ENCODE peak calls at places on chromosomes 12 and 14, in four cellular contexts. X, L, K and I are unnamed samples.

GRCh38 chr12:54858562-54858961 is 4.2 kb downstream of the MUCL1 start:
- DNase-seq in X (no peak), L (no peak), K (no peak), I (no peak)

GRCh38 chr14:25006961-25007795 is 42.8 kb downstream of the STXBP6 start:
- DNase-seq in X (peak), L (no peak), K (no peak), I (peak)

GRCh38 chr12:104896146-104896545 is 61.9 kb downstream of the SLC41A2 start:
- DNase-seq in X (no peak), L (no peak), K (no peak), I (no peak)

GRCh38 chr12:26854028-26854387 is 21.0 kb upstream of the ITPR2 start:
- DNase-seq in X (no peak), L (no peak), K (no peak), I (no peak)

GRCh38 chr12:62332598-62332997 is 72.4 kb downstream of the USP15 start:
- DNase-seq in X (peak), L (no peak), K (no peak), I (peak)

GRCh38 chr12:117685115-117685926 is 283.5 kb downstream of the KSR2 start:
- DNase-seq in X (no peak), L (peak), K (peak), I (peak)

GRCh38 chr12:14394317-14395058 is 29.0 kb downstream of the ATF7IP start:
- DNase-seq in X (peak), L (peak), K (no peak), I (peak)

GRCh38 chr12:122079038-122079531 is 529 bp downstream of the MLXIP start:
- DNase-seq in X (no peak), L (no peak), K (peak), I (no peak)

GRCh38 chr12:10119072-10119471 is 10.9 kb downstream of the CLEC7A start:
- DNase-seq in X (peak), L (no peak), K (no peak), I (peak)

GRCh38 chr14:93042968-93043940 is 72.5 kb downstream of the ITPK1 start:
- DNase-seq in X (peak), L (no peak), K (no peak), I (no peak)

GRCh38 chr12:3684449-3685051 is 68.4 kb downstream of the CRACR2A start:
- DNase-seq in X (no peak), L (no peak), K (no peak), I (peak)

GRCh38 chr12:12398026-12398859 is 41.4 kb downstream of the BORCS5 start:
- DNase-seq in X (peak), L (no peak), K (no peak), I (peak)

GRCh38 chr14:67493092-67493717 is 4.7 kb upstream of the TMEM229B start:
- DNase-seq in X (no peak), L (no peak), K (no peak), I (no peak)

GRCh38 chr12:113468365-113469223 is 3.1 kb downstream of the LHX5 start:
- DNase-seq in X (no peak), L (peak), K (peak), I (no peak)

GRCh38 chr12:60594035-60594711 is 998.3 kb downstream of the SLC16A7 start:
- DNase-seq in X (no peak), L (no peak), K (no peak), I (no peak)

DNA sequence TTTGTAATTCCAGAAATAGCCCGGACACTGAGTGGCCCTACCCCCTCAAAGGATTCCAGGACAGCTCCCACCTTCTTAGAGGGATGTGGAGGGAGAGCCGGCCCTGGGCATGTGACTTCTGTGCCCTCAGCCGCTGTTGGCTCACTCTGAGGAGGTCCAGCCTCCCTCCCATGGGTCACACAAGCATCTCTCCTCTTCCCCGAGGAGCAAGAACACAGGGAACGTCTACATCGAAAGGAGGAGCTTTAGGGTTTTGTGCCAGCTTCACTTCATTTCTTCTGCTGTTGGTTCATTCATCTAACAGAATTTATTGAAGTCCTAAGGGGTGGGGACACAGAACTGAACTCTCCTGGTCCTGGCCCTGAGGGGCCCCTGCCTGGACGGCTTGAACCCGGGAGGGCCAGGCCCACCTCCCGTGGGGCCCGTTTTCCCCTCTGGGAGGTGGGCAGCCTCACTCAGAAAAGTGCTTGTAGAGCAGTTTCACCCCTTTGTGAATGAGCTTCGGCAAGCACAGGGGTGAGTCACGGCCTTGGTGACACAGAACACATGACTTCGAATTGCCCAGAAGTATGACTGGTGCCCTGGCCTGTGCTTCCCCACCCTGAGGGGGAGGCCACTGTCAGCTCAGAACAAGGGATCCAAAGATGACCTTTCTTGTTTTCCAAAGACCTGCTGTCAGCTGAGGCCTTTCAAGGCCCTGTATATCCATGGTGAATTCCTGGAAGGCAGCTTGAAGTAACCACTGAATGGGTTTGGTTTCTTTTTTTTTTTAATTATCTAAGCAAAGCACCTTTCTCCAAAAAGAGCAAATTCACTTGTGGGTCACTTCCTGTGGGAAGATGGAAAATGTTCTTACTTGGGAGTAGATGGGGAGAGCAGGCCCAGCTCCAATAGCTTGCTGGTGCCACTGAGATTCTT is 39.2 kb downstream of the NFKBIA start:
- DNase-seq in X (peak), L (no peak), K (no peak), I (peak)
- H3K14ac ChIP-seq in X (peak), L (peak), K (no peak), I (peak)

GRCh38 chr12:46177842-46178608 is 90.8 kb downstream of the SLC38A1 start:
- DNase-seq in X (no peak), L (no peak), K (no peak), I (no peak)
- H3K14ac ChIP-seq in X (no peak), L (no peak), K (peak), I (no peak)

DNA sequence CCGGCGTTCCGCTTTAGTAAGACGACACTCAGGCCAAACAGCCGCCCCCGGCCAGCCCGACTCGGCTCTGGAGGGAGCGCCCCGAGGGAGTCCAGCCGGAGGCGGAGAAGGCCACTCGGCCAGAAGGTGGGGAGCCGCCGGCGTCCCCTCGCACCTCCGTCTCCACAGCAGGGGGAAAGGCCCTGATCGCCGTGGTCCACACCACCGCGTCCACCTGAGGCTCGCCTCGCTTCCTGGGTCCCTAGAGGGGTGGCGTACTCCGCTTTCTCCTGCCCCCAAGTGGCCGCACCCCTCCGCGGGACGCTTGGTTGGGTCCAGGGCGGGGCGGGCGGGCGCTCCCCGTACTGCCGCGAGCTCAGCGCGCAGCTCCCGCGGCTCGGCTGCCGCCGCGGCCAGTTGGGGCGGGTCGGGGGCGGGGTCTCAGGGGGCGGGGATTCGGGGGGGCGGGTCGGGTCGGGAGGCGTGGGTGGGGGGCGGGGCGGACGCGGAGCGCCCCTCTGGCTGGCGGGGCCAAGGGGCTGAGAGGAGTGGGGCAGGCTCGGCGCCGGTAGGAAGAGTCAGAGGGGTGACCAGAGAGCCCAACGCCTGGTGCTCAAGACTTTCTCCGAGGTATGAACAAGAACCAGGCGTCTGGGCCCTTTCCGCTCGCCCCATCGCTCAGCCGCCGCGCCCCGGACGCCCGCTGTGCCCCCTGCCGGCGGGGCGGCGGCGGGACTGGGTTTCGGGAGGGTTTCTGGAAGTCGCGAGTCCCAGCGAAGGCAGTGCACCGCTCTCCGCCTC is at the start of gene FRMD6:
- DNase-seq in X (peak), L (peak), K (peak), I (peak)
- H3K14ac ChIP-seq in X (peak), L (peak), K (peak), I (peak)

GRCh38 chr14:76761198-76761848 is at the start of gene VASH1:
- DNase-seq in X (peak), L (no peak), K (peak), I (peak)
- H3K14ac ChIP-seq in X (peak), L (peak), K (peak), I (peak)

GRCh38 chr12:7612851-7613250 is 52.9 kb downstream of the APOBEC1 start:
- DNase-seq in X (no peak), L (no peak), K (no peak), I (no peak)
- H3K14ac ChIP-seq in X (no peak), L (no peak), K (no peak), I (no peak)

DNA sequence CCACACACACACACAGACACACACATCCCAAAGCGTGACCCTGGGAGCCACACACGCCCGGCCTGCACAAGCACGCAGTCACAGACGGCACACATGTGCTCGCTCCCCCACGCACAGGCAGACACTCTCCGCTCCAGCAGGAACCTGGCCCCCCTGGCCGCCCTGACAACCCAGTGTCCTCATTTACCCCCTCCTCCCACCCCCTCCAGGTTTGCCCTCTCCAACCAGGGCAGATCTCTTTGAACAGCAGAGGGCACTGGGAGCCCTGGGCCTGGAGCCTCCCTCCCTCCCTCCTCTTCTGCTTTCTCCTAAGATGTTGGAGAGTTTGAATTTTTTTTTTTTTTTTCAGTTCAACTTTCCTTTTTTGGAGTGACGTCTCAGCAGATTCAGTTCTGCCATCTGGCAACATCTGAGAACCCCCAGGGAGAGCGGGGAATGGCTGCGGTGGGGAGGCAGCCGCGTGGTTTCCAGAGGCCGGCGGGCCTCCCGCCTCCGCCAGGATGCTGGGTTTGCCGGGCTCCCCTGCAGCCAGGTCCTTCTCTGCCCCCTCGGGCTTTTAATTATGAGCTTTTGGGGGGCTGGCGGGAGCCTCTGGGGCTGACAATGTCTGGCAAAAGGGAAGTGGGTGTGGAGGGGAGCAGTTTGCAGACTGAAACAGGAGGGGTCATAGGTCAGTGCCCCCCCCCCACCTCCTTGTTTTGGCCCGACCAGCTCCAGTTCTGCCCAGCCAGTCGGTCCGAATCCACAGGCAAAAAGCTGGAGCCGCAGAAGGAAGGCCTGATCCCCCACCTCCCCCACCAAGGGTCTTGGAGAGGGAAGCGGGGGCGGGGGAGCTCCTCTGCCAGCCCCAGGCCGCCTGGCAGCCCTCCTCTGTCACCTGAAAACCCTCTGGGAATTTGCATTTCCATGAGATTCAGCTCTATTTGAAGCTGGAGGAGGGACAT is 1.3 kb upstream of the NCOR2 start:
- DNase-seq in X (peak), L (no peak), K (peak), I (peak)
- H3K14ac ChIP-seq in X (peak), L (no peak), K (peak), I (no peak)

DNA sequence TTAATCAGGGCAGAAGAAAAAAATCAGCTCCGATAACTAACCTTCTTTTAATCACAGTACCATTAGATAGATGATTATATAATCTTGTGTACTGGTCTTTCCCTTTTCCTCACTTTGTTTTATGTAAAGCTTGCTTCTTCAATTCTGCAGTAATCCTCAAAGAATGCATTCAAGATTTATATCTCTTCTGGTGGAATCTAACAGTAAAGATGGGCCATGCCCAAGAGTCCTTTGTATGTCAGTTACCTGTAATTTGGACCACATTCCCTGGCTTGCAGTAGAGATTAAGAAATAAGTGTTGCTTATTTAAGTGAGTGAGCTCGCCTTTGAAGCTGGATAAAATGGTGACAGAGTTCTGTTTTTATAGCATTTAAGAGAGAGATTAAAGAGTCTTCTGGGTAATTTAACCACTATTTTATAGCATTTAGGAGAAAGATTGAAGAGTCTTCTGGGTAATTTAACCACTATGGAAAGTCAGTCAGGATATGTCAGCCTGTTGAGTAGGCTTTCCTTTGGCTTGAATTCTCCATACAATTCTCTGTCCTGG is 262.1 kb upstream of the ATP2B1 start:
- DNase-seq in X (no peak), L (no peak), K (no peak), I (no peak)
- H3K14ac ChIP-seq in X (no peak), L (no peak), K (no peak), I (no peak)